ENCODE peak calls at places on chromosomes 4 and X, in nine cellular contexts. L is heart right ventricle; G is uterus; C is endodermal cell; V is HL-60; N is CD4-positive, alpha-beta T cell; S is HFF-Myc; M is brain microvascular endothelial cell; I is AG10803. R is an unnamed sample.
A peak's percentile ranks its signal among the peaks of the same experiment; 100 is the strongest.

GRCh38 chrX:14899607-14900006 is 26.4 kb downstream of the MOSPD2 start:
- DNase-seq in C (no peak), S (peak; percentile 26), I (peak; percentile 39), V (no peak), N (no peak), L (no peak), G (no peak), M (peak; percentile 48), R (no peak)

GRCh38 chrX:63032811-63033210 is 318.3 kb downstream of the SPIN4 start:
- DNase-seq in C (no peak), N (no peak), M (no peak), I (no peak), S (no peak), G (no peak), L (no peak), V (no peak), R (no peak)

GRCh38 chrX:12583543-12583942 is 207.7 kb upstream of the PRPS2 start:
- DNase-seq in N (no peak), G (no peak), V (no peak), L (no peak), C (no peak), I (no peak), M (no peak), S (no peak), R (no peak)

GRCh38 chr4:190014771-190015537 is 12.1 kb downstream of the FRG2 start:
- DNase-seq in L (no peak), I (no peak), N (no peak), G (no peak), S (no peak), C (peak; percentile 77), V (no peak), M (no peak), R (no peak)

GRCh38 chr4:139823345-139823744 is 157.7 kb downstream of the MGST2 start:
- DNase-seq in V (no peak), C (no peak), L (no peak), N (no peak), I (no peak), S (no peak), M (no peak), G (no peak), R (no peak)

GRCh38 chr4:74357965-74358364 is 7.0 kb upstream of the EREG start:
- DNase-seq in G (no peak), I (no peak), S (no peak), C (no peak), L (no peak), M (no peak), N (no peak), V (no peak), R (no peak)

GRCh38 chrX:120450163-120450562 is 18.9 kb downstream of the LAMP2 start:
- DNase-seq in C (no peak), L (no peak), M (no peak), S (no peak), G (no peak), V (no peak), N (no peak), I (peak; percentile 3), R (no peak)

GRCh38 chr4:89434364-89434988 is 126.9 kb upstream of the GPRIN3 start:
- DNase-seq in C (no peak), G (no peak), S (no peak), N (no peak), V (no peak), L (no peak), I (peak; percentile 47), M (peak; percentile 25), R (no peak)

GRCh38 chrX:42422961-42423360 is 355.0 kb downstream of the PPP1R2C start:
- DNase-seq in L (no peak), M (no peak), S (no peak), V (no peak), N (no peak), I (no peak), G (no peak), C (no peak), R (no peak)

GRCh38 chr4:89707467-89707866 is 129.5 kb downstream of the SNCA start:
- DNase-seq in S (no peak), V (no peak), L (no peak), G (no peak), N (no peak), C (no peak), M (no peak), I (no peak), R (no peak)

GRCh38 chr4:25112349-25113008 is 47.8 kb downstream of the SEPSECS start:
- DNase-seq in M (no peak), S (no peak), I (no peak), L (no peak), C (no peak), V (no peak), G (no peak), N (no peak), R (no peak)

GRCh38 chr4:140876597-140877364 is 120.6 kb upstream of the TBC1D9 start:
- DNase-seq in N (no peak), C (no peak), M (no peak), G (no peak), L (no peak), S (no peak), V (no peak), I (peak; percentile 54), R (peak; percentile 7)

GRCh38 chrX:154775611-154776349 is 13.1 kb downstream of the DKC1 start:
- DNase-seq in V (peak; percentile 26), G (no peak), N (no peak), L (no peak), S (no peak), I (no peak), C (no peak), M (no peak), R (no peak)

GRCh38 chr4:88728146-88728545 is 30.5 kb upstream of the NAP1L5 start:
- DNase-seq in I (no peak), V (no peak), S (no peak), G (no peak), N (no peak), C (no peak), M (no peak), L (peak; percentile 30), R (no peak)

GRCh38 chrX:130304587-130305368 is 34.9 kb upstream of the SLC25A14 start:
- DNase-seq in G (no peak), V (no peak), C (peak; percentile 63), S (no peak), I (no peak), M (no peak), N (no peak), L (no peak), R (no peak)

GRCh38 chr4:121818215-121818614 is 5.5 kb downstream of the CCNA2 start:
- DNase-seq in V (no peak), M (no peak), N (no peak), S (no peak), G (no peak), L (no peak), I (no peak), C (no peak), R (no peak)

GRCh38 chrX:3815896-3816664 is 102.6 kb upstream of the PRKX start:
- DNase-seq in I (peak; percentile 17), S (no peak), C (peak; percentile 81), N (peak; percentile 35), V (peak; percentile 68), M (peak; percentile 32), G (peak; percentile 53), L (peak; percentile 39), R (no peak)

GRCh38 chrX:43953218-43953617 is 20.0 kb downstream of the NDP start:
- DNase-seq in L (no peak), G (no peak), N (no peak), M (no peak), V (no peak), S (no peak), C (no peak), I (peak; percentile 19), R (no peak)

DNA sequence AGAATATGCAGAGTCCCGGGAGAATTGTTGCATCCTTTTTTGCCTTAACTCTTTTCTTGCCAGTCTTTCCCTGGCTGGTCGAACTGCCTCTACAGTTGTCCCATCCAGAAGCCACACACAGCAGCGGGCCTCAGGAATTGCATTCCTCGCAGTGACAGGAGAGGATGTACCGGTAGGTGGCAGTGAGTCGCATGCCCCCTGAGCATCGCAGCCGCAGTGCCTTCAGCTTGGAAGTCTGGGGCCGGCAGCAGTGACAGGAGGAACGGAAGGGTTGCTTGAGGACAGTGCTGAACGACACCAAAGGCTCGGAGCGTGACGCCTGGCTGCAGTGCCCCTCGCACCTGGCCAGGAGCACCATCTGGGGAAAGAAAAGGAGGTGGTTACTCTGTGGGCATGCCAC is 23.5 kb downstream of the NDP start:
- DNase-seq in L (peak; percentile 32), M (no peak), N (peak; percentile 12), V (no peak), C (peak; percentile 89), G (no peak), S (no peak), I (no peak), R (no peak)
- TF ChIP-seq CTCF in L (no peak), M (peak; percentile 64), N (peak; percentile 31), V (no peak), C (peak; percentile 73), G (no peak), S (no peak), I (peak; percentile 40), R (peak; percentile 33)

GRCh38 chr4:13103382-13104015 is 380.6 kb downstream of the RAB28 start:
- DNase-seq in L (no peak), C (peak; percentile 55), M (no peak), I (no peak), V (no peak), S (no peak), N (no peak), G (no peak), R (no peak)

GRCh38 chr4:13112030-13112429 is 372.1 kb downstream of the RAB28 start:
- DNase-seq in V (no peak), L (no peak), C (no peak), G (no peak), M (no peak), I (no peak), S (no peak), N (no peak), R (no peak)

GRCh38 chr4:13102344-13102743 is 381.8 kb downstream of the RAB28 start:
- DNase-seq in L (no peak), S (no peak), M (no peak), N (no peak), C (no peak), I (no peak), G (no peak), V (no peak), R (no peak)

GRCh38 chr4:13109536-13109935 is 374.6 kb downstream of the RAB28 start:
- DNase-seq in N (no peak), V (no peak), L (no peak), M (no peak), S (no peak), I (no peak), G (no peak), C (no peak), R (no peak)

GRCh38 chr4:13108096-13108495 is 376.0 kb downstream of the RAB28 start:
- DNase-seq in I (no peak), V (no peak), G (no peak), C (no peak), N (no peak), M (no peak), L (no peak), S (no peak), R (no peak)
- TF ChIP-seq CTCF in I (peak; percentile 37), V (peak; percentile 5), G (no peak), C (peak; percentile 46), N (no peak), M (peak; percentile 17), L (no peak), S (no peak), R (peak; percentile 5)

GRCh38 chr4:70269674-70270073 is 27.3 kb downstream of the CSN3 start:
- DNase-seq in L (no peak), I (no peak), V (no peak), G (no peak), N (no peak), M (no peak), C (no peak), S (no peak), R (no peak)
- TF ChIP-seq CTCF in L (no peak), I (no peak), V (no peak), G (no peak), N (no peak), M (no peak), C (peak; percentile 62), S (no peak), R (no peak)

GRCh38 chrX:46580613-46581012 is 7.0 kb downstream of the CHST7 start:
- DNase-seq in N (no peak), M (no peak), C (no peak), L (no peak), I (no peak), V (no peak), S (no peak), G (no peak), R (no peak)
- TF ChIP-seq CTCF in N (no peak), M (no peak), C (no peak), L (no peak), I (no peak), V (no peak), S (no peak), G (no peak), R (no peak)

R was measured in AG09319.